ENCODE peak calls at places on chromosomes 12 and 14, in seven cellular contexts. T, W, Q, A, U, D and V are unnamed samples.

GRCh38 chr12:108838194-108839010 is 19.0 kb downstream of the SSH1 start:
- DNase-seq in D (no peak), A (peak; percentile 99), Q (peak; percentile 63), U (peak; percentile 53), W (no peak), T (peak; percentile 96), V (peak; percentile 82)

GRCh38 chr14:98345186-98345585 is 926.8 kb downstream of the BCL11B start:
- DNase-seq in Q (no peak), A (no peak), T (no peak), U (no peak), W (no peak), D (no peak), V (no peak)

GRCh38 chr12:103272949-103273348 is 222.8 kb downstream of the C12orf42 start:
- DNase-seq in W (no peak), Q (no peak), A (no peak), U (no peak), T (no peak), D (no peak), V (no peak)

GRCh38 chr14:29370024-29370423 is 557.6 kb downstream of the PRKD1 start:
- DNase-seq in D (no peak), A (no peak), T (no peak), Q (no peak), W (no peak), U (no peak), V (no peak)

GRCh38 chr12:11697670-11698387 is 48.4 kb downstream of the ETV6 start:
- DNase-seq in D (no peak), W (no peak), T (no peak), Q (no peak), A (no peak), U (no peak), V (no peak)

GRCh38 chr14:72614891-72615410 is 278.9 kb downstream of the DPF3 start:
- DNase-seq in A (no peak), U (peak; percentile 11), D (no peak), T (no peak), Q (no peak), W (peak; percentile 2), V (no peak)

GRCh38 chr12:111361717-111362576 is 6.9 kb downstream of the PHETA1 start:
- DNase-seq in D (no peak), T (no peak), U (no peak), W (no peak), Q (peak; percentile 92), A (no peak), V (no peak)

GRCh38 chr12:108135627-108136026 is 6.5 kb downstream of the WSCD2 start:
- DNase-seq in D (no peak), T (no peak), Q (no peak), U (no peak), A (no peak), W (no peak), V (no peak)

GRCh38 chr12:131942671-131943070 is 7.1 kb upstream of the EP400 start:
- DNase-seq in U (no peak), A (no peak), Q (no peak), D (no peak), T (no peak), W (no peak), V (no peak)

GRCh38 chr14:28756896-28757570 is 9.6 kb upstream of the FOXG1 start:
- DNase-seq in U (no peak), A (no peak), T (peak; percentile 64), D (no peak), Q (peak; percentile 44), W (no peak), V (peak; percentile 57)

GRCh38 chr14:105011312-105011990 is 9.4 kb downstream of the CDCA4 start:
- DNase-seq in Q (no peak), D (no peak), A (no peak), T (no peak), W (no peak), U (no peak), V (no peak)

GRCh38 chr12:20101046-20101445 is 267.3 kb upstream of the PDE3A start:
- DNase-seq in W (no peak), T (no peak), D (no peak), U (no peak), A (no peak), Q (no peak), V (no peak)

GRCh38 chr14:105876158-105876557 is 349.8 kb downstream of the TMEM121 start:
- DNase-seq in T (no peak), W (no peak), U (no peak), D (no peak), A (no peak), Q (no peak), V (no peak)

GRCh38 chr14:93231129-93231979 is 24.3 kb downstream of the UBR7 start:
- DNase-seq in A (no peak), Q (peak; percentile 29), D (no peak), T (no peak), W (no peak), U (no peak), V (peak; percentile 55)

GRCh38 chr14:22896760-22897159 is 13.7 kb downstream of the REM2 start:
- DNase-seq in D (no peak), T (no peak), U (no peak), Q (no peak), W (no peak), A (no peak), V (no peak)

GRCh38 chr12:112824166-112824565 is 32.6 kb downstream of the RPH3A start:
- DNase-seq in U (no peak), Q (no peak), A (no peak), T (no peak), W (no peak), D (no peak), V (no peak)

GRCh38 chr12:20040844-20041243 is 327.5 kb upstream of the PDE3A start:
- DNase-seq in U (no peak), D (no peak), W (no peak), T (no peak), Q (peak; percentile 10), A (no peak), V (no peak)

GRCh38 chr12:75294338-75294737 is 35.8 kb downstream of the CAPS2 start:
- DNase-seq in Q (no peak), T (no peak), U (no peak), A (no peak), D (no peak), W (no peak), V (no peak)

GRCh38 chr12:75294797-75295196 is 35.3 kb downstream of the CAPS2 start:
- DNase-seq in W (no peak), T (no peak), Q (no peak), D (no peak), U (no peak), A (no peak), V (no peak)

GRCh38 chr12:75291014-75291413 is 39.1 kb downstream of the CAPS2 start:
- DNase-seq in D (no peak), W (no peak), Q (no peak), U (no peak), T (no peak), A (no peak), V (no peak)

GRCh38 chr12:75289678-75290200 is 40.4 kb downstream of the CAPS2 start:
- DNase-seq in A (no peak), T (no peak), U (no peak), Q (no peak), D (no peak), W (no peak), V (no peak)
- TF ChIP-seq CTCF in A (no peak), T (no peak), U (no peak), Q (no peak), D (peak; percentile 63), W (peak; percentile 26), V (no peak)

GRCh38 chr14:74638970-74639369 is 26.9 kb upstream of the LTBP2 start:
- DNase-seq in U (no peak), Q (no peak), A (no peak), T (no peak), D (no peak), W (no peak), V (no peak)

GRCh38 chr14:74636424-74637183 is 24.6 kb upstream of the LTBP2 start:
- DNase-seq in W (no peak), Q (no peak), D (no peak), U (no peak), A (no peak), T (no peak), V (no peak)

GRCh38 chr14:74635831-74636230 is 23.8 kb upstream of the LTBP2 start:
- DNase-seq in Q (no peak), D (no peak), U (no peak), A (no peak), W (no peak), T (no peak), V (no peak)

GRCh38 chr14:74637184-74637562 is 25.1 kb upstream of the LTBP2 start:
- DNase-seq in D (no peak), Q (no peak), W (no peak), T (no peak), A (no peak), U (no peak), V (no peak)

GRCh38 chr14:74638066-74638465 is 26.0 kb upstream of the LTBP2 start:
- DNase-seq in W (no peak), D (no peak), U (no peak), Q (no peak), T (no peak), A (no peak), V (no peak)
- TF ChIP-seq CTCF in W (no peak), D (no peak), U (no peak), Q (no peak), T (no peak), A (no peak), V (no peak)

DNA sequence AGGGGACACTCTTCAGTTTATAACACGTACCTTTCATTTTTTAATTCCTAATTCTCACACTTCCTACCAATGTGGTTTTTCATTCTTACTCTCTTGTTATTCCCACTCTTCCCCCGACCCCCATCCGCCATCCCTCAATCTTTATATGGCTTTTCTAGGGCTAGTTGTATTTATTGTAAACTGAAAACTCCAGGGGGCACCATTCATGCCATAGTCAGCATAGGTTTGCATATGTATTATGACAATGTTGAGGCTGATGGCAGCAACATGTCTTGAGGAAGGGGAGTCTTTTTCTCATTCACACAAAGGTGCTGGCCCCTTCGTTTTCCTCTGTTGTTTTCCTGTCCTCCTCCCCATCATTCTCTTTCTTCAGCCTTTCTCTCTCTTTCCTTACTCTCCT is 27.7 kb upstream of the LTA4H start:
- DNase-seq in Q (no peak), T (peak; percentile 21), W (no peak), D (no peak), U (no peak), A (no peak), V (no peak)
- TF ChIP-seq CTCF in Q (peak; percentile 4), T (no peak), W (no peak), D (peak; percentile 28), U (no peak), A (no peak), V (no peak)

DNA sequence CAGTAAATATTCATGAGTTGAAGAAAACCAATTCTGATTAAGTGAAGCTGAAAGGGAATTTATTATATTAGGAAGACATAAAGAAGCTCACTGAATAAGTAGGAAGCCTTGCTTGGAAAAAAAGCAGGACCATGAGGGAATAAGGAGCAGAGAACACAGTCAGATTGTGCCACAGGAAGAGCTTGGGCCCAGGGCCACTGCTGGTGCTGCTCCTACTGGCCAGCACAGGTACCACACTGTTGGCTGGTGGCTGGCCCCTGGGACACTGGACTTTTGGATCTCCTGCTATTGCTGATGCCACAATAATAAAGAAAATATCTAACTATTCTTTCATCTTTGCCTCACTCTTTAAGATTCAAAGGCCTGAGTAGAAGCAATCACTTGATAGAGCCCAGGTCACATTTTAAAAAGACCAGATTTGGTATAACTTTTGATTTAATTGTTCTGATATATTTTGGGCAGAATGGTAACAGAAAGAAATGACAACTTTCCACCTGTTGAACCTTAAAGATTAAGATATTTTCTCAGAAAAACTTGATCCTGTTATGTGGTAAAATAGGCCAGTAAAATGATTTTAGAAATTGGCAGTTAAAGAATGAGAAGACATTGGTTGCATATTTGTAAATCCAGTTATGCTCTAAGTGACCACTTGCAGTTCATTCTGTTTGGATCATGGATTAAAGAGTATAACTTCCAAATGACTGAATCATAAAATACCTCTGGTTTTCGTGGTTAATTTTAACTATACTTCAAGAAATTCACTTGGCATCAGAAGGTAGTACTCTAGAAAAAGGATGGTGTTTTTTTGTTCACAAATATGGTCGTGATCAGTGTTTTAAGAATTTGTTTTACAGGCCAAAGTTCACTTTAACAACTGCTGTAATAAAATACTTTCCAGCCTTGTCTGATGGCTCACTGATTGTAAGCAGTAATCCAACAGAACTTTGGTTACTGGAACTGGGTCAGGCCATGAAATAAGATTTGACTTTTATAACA is 68.3 kb downstream of the DERA start:
- DNase-seq in D (no peak), W (no peak), Q (peak; percentile 33), T (peak; percentile 17), U (peak; percentile 33), A (no peak), V (peak; percentile 29)
- TF ChIP-seq CTCF in D (peak; percentile 68), W (peak; percentile 66), Q (peak; percentile 33), T (peak; percentile 51), U (peak; percentile 53), A (peak; percentile 65), V (peak; percentile 24)